ENCODE peak calls at places on chromosomes 13 and 19, in four cellular contexts. R is tibial nerve, V is dorsolateral prefrontal cortex, Y is A549. N is an unnamed sample.

GRCh38 chr13:84433024-84433423 is 550.8 kb upstream of the SLITRK1 start:
- DNase-seq in R (no peak), V (no peak), Y (no peak), N (no peak)

GRCh38 chr13:50390503-50391248 is 375.4 kb downstream of the KCNRG start:
- DNase-seq in R (no peak), V (no peak), Y (no peak), N (no peak)

GRCh38 chr19:2719910-2720776 is 1.0 kb downstream of the DIRAS1 start:
- DNase-seq in R (no peak), V (no peak), Y (no peak), N (peak)

GRCh38 chr13:97849305-97849704 is 104.2 kb upstream of the IPO5 start:
- DNase-seq in R (no peak), V (no peak), Y (peak), N (no peak)

GRCh38 chr19:39078436-39079200 is 5.5 kb upstream of the ACP7 start:
- DNase-seq in R (no peak), V (no peak), Y (peak), N (no peak)

GRCh38 chr13:103961784-103962183 is 895.6 kb upstream of the SLC10A2 start:
- DNase-seq in R (no peak), V (no peak), Y (no peak), N (no peak)

GRCh38 chr19:41377977-41378707 is 1.8 kb downstream of the TMEM91 start:
- DNase-seq in R (no peak), V (no peak), Y (no peak), N (no peak)

GRCh38 chr19:1259206-1259872 is 9.8 kb upstream of the CIRBP start:
- DNase-seq in R (no peak), V (no peak), Y (peak), N (peak)

GRCh38 chr19:17902701-17903100 is 30.1 kb upstream of the CCDC124 start:
- DNase-seq in R (no peak), V (no peak), Y (no peak), N (no peak)

GRCh38 chr19:17074628-17075034 is 621 bp downstream of the HAUS8 start:
- DNase-seq in R (no peak), V (no peak), Y (no peak), N (no peak)

GRCh38 chr13:113428871-113429607 is 24.2 kb downstream of the ADPRHL1 start:
- DNase-seq in R (no peak), V (no peak), Y (no peak), N (no peak)

DNA sequence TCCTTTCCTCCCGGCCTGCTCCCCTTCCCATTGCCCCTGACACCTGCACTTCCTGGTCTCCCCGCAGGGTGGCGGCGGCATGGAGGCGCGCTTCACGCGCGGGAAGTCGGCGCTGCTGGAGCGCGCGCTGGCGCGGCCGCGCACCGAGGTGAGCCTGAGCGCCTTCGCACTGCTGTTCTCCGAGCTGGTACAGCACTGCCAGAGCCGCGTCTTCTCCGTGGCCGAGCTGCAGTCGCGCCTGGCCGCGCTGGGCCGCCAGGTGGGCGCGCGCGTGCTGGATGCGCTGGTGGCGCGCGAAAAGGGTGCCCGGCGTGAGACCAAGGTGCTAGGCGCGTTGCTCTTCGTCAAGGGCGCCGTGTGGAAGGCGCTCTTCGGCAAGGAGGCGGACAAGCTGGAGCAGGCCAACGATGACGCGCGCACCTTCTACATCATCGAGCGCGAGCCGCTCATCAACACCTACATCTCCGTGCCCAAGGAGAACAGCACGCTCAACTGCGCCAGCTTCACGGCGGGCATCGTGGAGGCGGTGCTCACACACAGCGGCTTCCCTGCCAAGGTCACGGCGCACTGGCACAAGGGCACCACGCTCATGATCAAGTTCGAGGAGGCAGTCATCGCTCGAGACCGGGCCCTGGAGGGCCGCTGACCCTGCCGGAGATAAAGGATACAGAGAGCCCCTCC is 1.7 kb downstream of the TRAPPC5 start:
- DNase-seq in R (no peak), V (no peak), Y (no peak), N (peak)
- TF ChIP-seq CTCF in R (no peak), V (no peak), Y (no peak), N (no peak)

GRCh38 chr19:48717059-48717395 is 2.5 kb downstream of the MAMSTR start:
- DNase-seq in R (no peak), V (no peak), Y (no peak), N (no peak)
- H3K27ac ChIP-seq in R (peak), V (peak), Y (no peak), N (peak)

GRCh38 chr13:111424134-111424533 is 103.7 kb downstream of the TEX29 start:
- DNase-seq in R (no peak), V (no peak), Y (no peak), N (no peak)

GRCh38 chr13:111425326-111425725 is 104.9 kb downstream of the TEX29 start:
- DNase-seq in R (no peak), V (no peak), Y (no peak), N (no peak)

GRCh38 chr13:111431241-111431640 is 110.8 kb downstream of the TEX29 start:
- DNase-seq in R (no peak), V (no peak), Y (no peak), N (no peak)

GRCh38 chr13:111434578-111435159 is 114.2 kb downstream of the TEX29 start:
- DNase-seq in R (no peak), V (no peak), Y (no peak), N (no peak)

GRCh38 chr13:111429064-111429558 is 108.7 kb downstream of the TEX29 start:
- DNase-seq in R (peak), V (no peak), Y (peak), N (no peak)
- TF ChIP-seq CTCF in R (peak), V (peak), Y (peak), N (peak)

GRCh38 chr13:31761951-31762350 is 22.6 kb downstream of the RXFP2 start:
- DNase-seq in R (no peak), V (no peak), Y (no peak), N (no peak)

GRCh38 chr13:31764556-31764955 is 25.2 kb downstream of the RXFP2 start:
- DNase-seq in R (no peak), V (no peak), Y (no peak), N (no peak)

GRCh38 chr13:31767175-31767900 is 28.0 kb downstream of the RXFP2 start:
- DNase-seq in R (peak), V (no peak), Y (no peak), N (no peak)

GRCh38 chr13:31768351-31768750 is 29.0 kb downstream of the RXFP2 start:
- DNase-seq in R (no peak), V (no peak), Y (no peak), N (no peak)

GRCh38 chr13:31765441-31765840 is 26.1 kb downstream of the RXFP2 start:
- DNase-seq in R (no peak), V (no peak), Y (no peak), N (no peak)
- H3K27ac ChIP-seq in R (no peak), V (no peak), Y (no peak), N (no peak)

GRCh38 chr19:47022541-47023447 is 3.2 kb downstream of the NPAS1 start:
- DNase-seq in R (no peak), V (no peak), Y (no peak), N (no peak)
- TF ChIP-seq CTCF in R (no peak), V (no peak), Y (no peak), N (no peak)

GRCh38 chr13:43838909-43839308 is 40.6 kb downstream of the CCDC122 start:
- DNase-seq in R (no peak), V (no peak), Y (no peak), N (no peak)
- H3K27ac ChIP-seq in R (no peak), V (no peak), Y (no peak), N (no peak)

GRCh38 chr19:29678484-29679106 is 13.3 kb downstream of the PLEKHF1 start:
- DNase-seq in R (peak), V (peak), Y (no peak), N (peak)

GRCh38 chr19:29676586-29676985 is 11.3 kb downstream of the PLEKHF1 start:
- DNase-seq in R (no peak), V (no peak), Y (no peak), N (peak)

GRCh38 chr19:29675650-29676186 is 10.5 kb downstream of the PLEKHF1 start:
- DNase-seq in R (no peak), V (peak), Y (no peak), N (no peak)

GRCh38 chr19:29675120-29675649 is 9.9 kb downstream of the PLEKHF1 start:
- DNase-seq in R (no peak), V (no peak), Y (no peak), N (no peak)

GRCh38 chr19:29677001-29677781 is 11.9 kb downstream of the PLEKHF1 start:
- DNase-seq in R (no peak), V (no peak), Y (no peak), N (no peak)
- TF ChIP-seq CTCF in R (no peak), V (no peak), Y (no peak), N (no peak)